ENCODE peak calls at places on chromosomes 12 and 14, in nine cellular contexts. B, F, H, C, P, V, S, E and I are unnamed samples.

GRCh38 chr12:75805905-75806304 is 225.7 kb downstream of the PHLDA1 start:
- DNase-seq in H (no peak), S (no peak), V (no peak), C (no peak), F (no peak), P (no peak), B (no peak), E (no peak), I (no peak)

GRCh38 chr12:16573652-16574077 is 32.3 kb downstream of the LMO3 start:
- DNase-seq in S (no peak), F (peak; percentile 76), H (peak; percentile 31), V (no peak), C (no peak), E (peak; percentile 32), P (no peak), B (peak; percentile 70), I (no peak)

GRCh38 chr14:30620178-30620577 is 1.9 kb upstream of the SCFD1 start:
- DNase-seq in B (no peak), S (no peak), V (no peak), H (no peak), C (peak; percentile 61), F (no peak), P (no peak), E (peak; percentile 73), I (no peak)

GRCh38 chr14:34930591-34931069 is 52.2 kb upstream of the SRP54 start:
- DNase-seq in E (no peak), V (no peak), F (no peak), C (no peak), P (peak; percentile 71), S (no peak), B (no peak), H (no peak), I (no peak)

GRCh38 chr12:106223485-106224391 is 24.1 kb downstream of the CKAP4 start:
- DNase-seq in C (no peak), P (peak; percentile 65), F (peak; percentile 86), E (peak; percentile 54), B (peak; percentile 77), S (peak; percentile 81), V (peak; percentile 83), H (peak; percentile 74), I (peak; percentile 61)

GRCh38 chr14:76926521-76927251 is 100.5 kb downstream of the LRRC74A start:
- DNase-seq in P (peak; percentile 85), C (no peak), H (peak; percentile 75), S (peak; percentile 73), F (peak; percentile 85), V (no peak), B (peak; percentile 63), E (peak; percentile 58), I (no peak)

GRCh38 chr12:23055004-23055403 is 430.0 kb downstream of the ETNK1 start:
- DNase-seq in F (no peak), H (no peak), B (no peak), S (no peak), P (no peak), V (peak; percentile 14), E (peak; percentile 7), C (peak; percentile 2), I (peak; percentile 78)

GRCh38 chr12:120734210-120734609 is 8.6 kb downstream of the ACADS start:
- DNase-seq in P (no peak), B (no peak), C (no peak), F (no peak), E (no peak), H (no peak), V (no peak), S (no peak), I (no peak)

GRCh38 chr12:3604750-3605638 is 114.0 kb downstream of the PRMT8 start:
- DNase-seq in B (no peak), V (no peak), C (no peak), H (peak; percentile 86), S (peak; percentile 79), E (no peak), P (no peak), F (peak; percentile 63), I (peak; percentile 44)

GRCh38 chr14:61462566-61463195 is 141.3 kb downstream of the PRKCH start:
- DNase-seq in C (peak; percentile 61), E (peak; percentile 83), B (no peak), S (peak; percentile 70), H (no peak), V (peak; percentile 15), F (no peak), P (no peak), I (no peak)

GRCh38 chr14:66284346-66284745 is 201.8 kb upstream of the CCDC196 start:
- DNase-seq in E (peak; percentile 0), S (no peak), C (peak; percentile 22), F (no peak), V (no peak), P (no peak), B (no peak), H (no peak), I (no peak)

GRCh38 chr14:104109731-104110361 is 24.3 kb downstream of the ASPG start:
- DNase-seq in V (no peak), E (no peak), H (peak; percentile 19), C (no peak), F (no peak), B (no peak), S (no peak), P (no peak), I (no peak)

GRCh38 chr12:97048421-97049035 is 141.5 kb downstream of the NEDD1 start:
- DNase-seq in E (no peak), P (no peak), C (no peak), B (no peak), S (no peak), F (no peak), H (no peak), V (no peak), I (no peak)

GRCh38 chr12:93139028-93139665 is 210.1 kb upstream of the EEA1 start:
- DNase-seq in B (no peak), S (no peak), E (no peak), P (no peak), V (no peak), H (no peak), F (no peak), C (no peak), I (no peak)

GRCh38 chr14:69617796-69618195 is 6.4 kb downstream of the SUSD6 start:
- DNase-seq in B (no peak), F (no peak), S (no peak), P (no peak), E (no peak), C (no peak), H (no peak), V (no peak), I (no peak)

GRCh38 chr14:69614592-69614991 is 3.2 kb downstream of the SUSD6 start:
- DNase-seq in B (no peak), H (peak; percentile 50), S (no peak), P (no peak), E (no peak), C (no peak), F (no peak), V (no peak), I (no peak)

GRCh38 chr14:69616408-69616773 is 5.0 kb downstream of the SUSD6 start:
- DNase-seq in V (no peak), H (no peak), F (no peak), P (no peak), S (no peak), E (no peak), B (no peak), C (no peak), I (no peak)

GRCh38 chr14:69613312-69614073 is 2.1 kb downstream of the SUSD6 start:
- DNase-seq in B (no peak), S (no peak), H (no peak), P (no peak), F (no peak), E (no peak), V (no peak), C (no peak), I (no peak)

GRCh38 chr14:69615471-69616407 is 4.3 kb downstream of the SUSD6 start:
- DNase-seq in S (no peak), C (peak; percentile 78), B (peak; percentile 63), H (peak; percentile 63), V (no peak), E (peak; percentile 84), P (peak; percentile 66), F (peak; percentile 86), I (no peak)
- H3K4me3 ChIP-seq in S (peak overlapping the region; percentile 34), C (peak overlapping the region; percentile 3), B (no peak overlapping the region), H (peak overlapping the region; percentile 25), V (peak overlapping the region; percentile 28), E (peak overlapping the region; percentile 10), P (peak overlapping the region; percentile 37), F (peak overlapping the region; percentile 37), I (no peak overlapping the region)

GRCh38 chr14:100234511-100234910 is 4.4 kb upstream of the YY1 start:
- DNase-seq in P (peak; percentile 28), B (no peak), C (no peak), V (no peak), F (no peak), H (no peak), S (no peak), E (no peak), I (no peak)
- H3K36me3 ChIP-seq in P (no peaks in the 10 kb centered on the region), B (no peaks in the 10 kb centered on the region), C (no peaks in the 10 kb centered on the region), V (peaks cover 28% of the 10 kb centered on the region), F (no peaks in the 10 kb centered on the region), H (peaks cover 8% of the 10 kb centered on the region), S (peaks cover 15% of the 10 kb centered on the region), E (peaks cover 9% of the 10 kb centered on the region), I (peaks cover 7% of the 10 kb centered on the region)

GRCh38 chr14:53968756-53969155 is 12.1 kb upstream of the BMP4 start:
- DNase-seq in C (no peak), F (no peak), H (no peak), B (no peak), E (no peak), V (no peak), S (no peak), P (no peak), I (no peak)
- H3K4me1 ChIP-seq in C (peaks cover 8% of the 10 kb centered on the region), F (peaks cover under 1% of the 10 kb centered on the region), H (peaks cover 1% of the 10 kb centered on the region), B (no peaks in the 10 kb centered on the region), E (no peaks in the 10 kb centered on the region), V (no peaks in the 10 kb centered on the region), S (no peaks in the 10 kb centered on the region), P (no peaks in the 10 kb centered on the region), I (no peaks in the 10 kb centered on the region)

GRCh38 chr14:24194873-24195185 is 412 bp downstream of the TM9SF1 start:
- DNase-seq in F (no peak), V (no peak), C (no peak), E (no peak), S (no peak), B (no peak), P (no peak), H (no peak), I (no peak)

GRCh38 chr14:24195186-24196070 is at the start of gene TM9SF1:
- DNase-seq in S (peak; percentile 94), V (peak; percentile 85), P (peak; percentile 92), E (peak; percentile 87), H (peak; percentile 94), F (peak; percentile 94), C (peak; percentile 81), B (peak; percentile 89), I (peak; percentile 91)

GRCh38 chr14:24196071-24197061 is 1.1 kb upstream of the TM9SF1 start:
- DNase-seq in S (no peak), E (peak; percentile 22), F (no peak), P (no peak), H (no peak), V (peak; percentile 27), B (no peak), C (peak; percentile 24), I (peak; percentile 38)

GRCh38 chr14:24198845-24199524 is 3.7 kb upstream of the TM9SF1 start:
- DNase-seq in H (no peak), C (no peak), F (peak; percentile 20), E (no peak), S (no peak), P (no peak), V (no peak), B (no peak), I (no peak)

DNA sequence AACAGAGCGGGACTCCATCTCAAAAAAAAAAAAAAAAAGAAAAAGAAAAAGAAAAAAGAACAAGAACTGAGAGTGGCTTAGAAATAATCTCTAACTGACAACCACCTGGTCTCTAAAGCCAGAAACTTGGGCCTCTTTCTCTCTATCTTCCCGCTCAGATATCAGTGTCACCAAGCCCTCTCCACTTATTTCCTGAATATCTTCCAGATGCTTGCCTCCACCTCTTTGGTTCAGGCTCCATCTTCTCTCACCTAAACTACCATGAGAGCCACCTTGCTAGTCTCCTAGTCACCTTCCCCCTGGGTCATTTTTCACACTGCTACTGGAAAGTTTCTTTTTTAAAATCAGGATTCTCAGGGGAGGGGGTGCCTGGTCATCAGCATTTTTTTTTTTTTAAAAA is 1.8 kb upstream of the TM9SF1 start:
- DNase-seq in E (no peak), C (no peak), H (no peak), B (no peak), F (no peak), V (peak; percentile 29), P (no peak), S (no peak), I (no peak)
- H3K4me3 ChIP-seq in E (no peak overlapping the region), C (no peak overlapping the region), H (no peak overlapping the region), B (no peak overlapping the region), F (no peak overlapping the region), V (peak overlapping the region; percentile 67), P (no peak overlapping the region), S (peak overlapping the region; percentile 85), I (no peak overlapping the region)